ENCODE peak calls at places on chromosome X, in eight cellular contexts. H is sciatic nerve, B is NCI-H774, U is gastrocnemius medialis, P is foreskin fibroblast, W is T1000, T is aorta, A is breast epithelium. E is an unnamed sample.

GRCh38 chrX:119990409-119990994 is 47.0 kb upstream of the NKAP start:
- DNase-seq in W (no peak), P (no peak), U (no peak), A (no peak), H (no peak), T (no peak), B (no peak), E (no peak)

GRCh38 chrX:68416592-68416991 is 16.7 kb downstream of the OPHN1 start:
- DNase-seq in B (no peak), T (no peak), P (no peak), U (no peak), A (no peak), H (no peak), W (no peak), E (no peak)

GRCh38 chrX:47264507-47265173 is 31.8 kb downstream of the USP11 start:
- DNase-seq in W (no peak), A (no peak), B (no peak), H (no peak), U (no peak), P (no peak), T (no peak), E (no peak)

GRCh38 chrX:19579485-19579884 is 64.2 kb upstream of the MAP3K15 start:
- DNase-seq in A (no peak), W (no peak), H (no peak), B (no peak), T (no peak), U (no peak), P (peak), E (no peak)

GRCh38 chrX:41475611-41476241 is 28.6 kb downstream of the NYX start:
- DNase-seq in B (no peak), T (no peak), U (no peak), W (no peak), H (no peak), A (no peak), P (no peak), E (no peak)

GRCh38 chrX:129825746-129826505 is 17.8 kb downstream of the ZDHHC9 start:
- DNase-seq in B (no peak), P (no peak), H (no peak), W (no peak), U (no peak), A (no peak), T (no peak), E (no peak)

GRCh38 chrX:48636286-48636685 is 39.0 kb downstream of the WDR13 start:
- DNase-seq in B (no peak), T (no peak), P (no peak), W (no peak), H (no peak), U (no peak), A (no peak), E (no peak)

GRCh38 chrX:16882188-16882587 is 12.0 kb upstream of the RBBP7 start:
- DNase-seq in H (no peak), B (peak), T (no peak), A (no peak), W (no peak), P (no peak), U (peak), E (no peak)

GRCh38 chrX:17052210-17052609 is 105.8 kb downstream of the REPS2 start:
- DNase-seq in B (no peak), W (no peak), T (no peak), U (no peak), A (no peak), P (no peak), H (no peak), E (no peak)

GRCh38 chrX:115311139-115311538 is 21.6 kb downstream of the LUZP4 start:
- DNase-seq in U (no peak), H (no peak), W (no peak), T (no peak), A (no peak), P (no peak), B (no peak), E (no peak)

GRCh38 chrX:71251456-71251973 is 2.4 kb downstream of the ZMYM3 start:
- DNase-seq in B (no peak), U (no peak), H (no peak), A (no peak), P (no peak), W (no peak), T (peak), E (no peak)

GRCh38 chrX:68428431-68428830 is 4.9 kb downstream of the OPHN1 start:
- DNase-seq in P (no peak), H (no peak), U (no peak), A (no peak), B (no peak), T (no peak), W (no peak), E (no peak)

GRCh38 chrX:68163446-68163845 is 269.8 kb downstream of the OPHN1 start:
- DNase-seq in H (no peak), W (no peak), A (no peak), U (no peak), B (no peak), T (no peak), P (no peak), E (no peak)

GRCh38 chrX:45598841-45599240 is 398.2 kb upstream of the DIPK2B start:
- DNase-seq in H (no peak), U (no peak), A (no peak), W (no peak), T (no peak), B (no peak), P (peak), E (no peak)

GRCh38 chrX:103215768-103216085 is 819 bp downstream of the BEX4 start:
- DNase-seq in H (no peak), T (no peak), A (no peak), W (no peak), P (no peak), B (no peak), U (no peak), E (no peak)

GRCh38 chrX:116862340-116862739 is 399.6 kb upstream of the CT83 start:
- DNase-seq in B (no peak), U (no peak), H (no peak), T (no peak), P (no peak), A (no peak), W (no peak), E (no peak)

GRCh38 chrX:84747516-84747915 is 245.3 kb upstream of the HDX start:
- DNase-seq in W (no peak), T (no peak), A (no peak), B (no peak), U (no peak), P (no peak), H (no peak), E (no peak)

GRCh38 chrX:68304602-68305001 is 128.7 kb downstream of the OPHN1 start:
- DNase-seq in H (no peak), W (no peak), P (no peak), T (no peak), A (no peak), B (no peak), U (no peak), E (no peak)

GRCh38 chrX:7147978-7148824 is at the start of gene PUDP:
- DNase-seq in A (peak), B (peak), W (peak), H (peak), P (peak), T (peak), U (peak), E (peak)

GRCh38 chrX:13401724-13402123 is 81.9 kb upstream of the ATXN3L start:
- DNase-seq in A (no peak), W (no peak), U (no peak), H (no peak), T (no peak), P (no peak), B (no peak), E (no peak)

GRCh38 chrX:38959736-38960534 is 158.7 kb downstream of the MID1IP1 start:
- DNase-seq in T (no peak), P (no peak), B (no peak), A (no peak), W (no peak), H (no peak), U (no peak), E (no peak)

GRCh38 chrX:148530464-148531077 is 30.2 kb downstream of the AFF2 start:
- DNase-seq in U (no peak), W (no peak), T (no peak), P (peak), B (no peak), A (no peak), H (no peak), E (peak)

E was measured in CD8-positive, alpha-beta memory T cell.